ENCODE peak calls at places on chromosomes 6 and 20, in four cellular contexts. One of them, this sample, is unnamed.

GRCh38 chr20:25469558-25469957 is 62.1 kb downstream of the GINS1 start:
- DNase-seq in activated CD4-positive, alpha-beta T cell treated with anti-CD3 and anti-CD28 coated beads, Interleukin-2, amount 50 U/mL, for 4 hours: no peak
- DNase-seq in HFF-Myc: no peak
- DNase-seq in tibial nerve: no peak
- DNase-seq in this sample: no peak

GRCh38 chr6:160360955-160361354 is 12.8 kb downstream of the SLC22A3 start:
- DNase-seq in activated CD4-positive, alpha-beta T cell treated with anti-CD3 and anti-CD28 coated beads, Interleukin-2, amount 50 U/mL, for 4 hours: no peak
- DNase-seq in HFF-Myc: no peak
- DNase-seq in tibial nerve: no peak
- DNase-seq in this sample: no peak

GRCh38 chr6:111843347-111844147 is 29.7 kb downstream of the FYN start:
- DNase-seq in activated CD4-positive, alpha-beta T cell treated with anti-CD3 and anti-CD28 coated beads, Interleukin-2, amount 50 U/mL, for 4 hours: peak; percentile 44
- DNase-seq in HFF-Myc: no peak
- DNase-seq in tibial nerve: no peak
- DNase-seq in this sample: no peak

GRCh38 chr20:41643504-41643938 is 25.3 kb upstream of the CHD6 start:
- DNase-seq in activated CD4-positive, alpha-beta T cell treated with anti-CD3 and anti-CD28 coated beads, Interleukin-2, amount 50 U/mL, for 4 hours: no peak
- DNase-seq in HFF-Myc: no peak
- DNase-seq in tibial nerve: no peak
- DNase-seq in this sample: no peak

GRCh38 chr20:13256606-13257005 is 35.5 kb downstream of the ISM1 start:
- DNase-seq in activated CD4-positive, alpha-beta T cell treated with anti-CD3 and anti-CD28 coated beads, Interleukin-2, amount 50 U/mL, for 4 hours: no peak
- DNase-seq in HFF-Myc: no peak
- DNase-seq in tibial nerve: no peak
- DNase-seq in this sample: no peak

GRCh38 chr20:16902657-16903056 is 154.5 kb downstream of the OTOR start:
- DNase-seq in activated CD4-positive, alpha-beta T cell treated with anti-CD3 and anti-CD28 coated beads, Interleukin-2, amount 50 U/mL, for 4 hours: no peak
- DNase-seq in HFF-Myc: no peak
- DNase-seq in tibial nerve: no peak
- DNase-seq in this sample: no peak

GRCh38 chr20:1968958-1969357 is 24.9 kb downstream of the PDYN start:
- DNase-seq in activated CD4-positive, alpha-beta T cell treated with anti-CD3 and anti-CD28 coated beads, Interleukin-2, amount 50 U/mL, for 4 hours: no peak
- DNase-seq in HFF-Myc: no peak
- DNase-seq in tibial nerve: no peak
- DNase-seq in this sample: no peak

GRCh38 chr20:10476319-10476724 is 41.2 kb downstream of the SLX4IP start:
- DNase-seq in activated CD4-positive, alpha-beta T cell treated with anti-CD3 and anti-CD28 coated beads, Interleukin-2, amount 50 U/mL, for 4 hours: no peak
- DNase-seq in HFF-Myc: no peak
- DNase-seq in tibial nerve: no peak
- DNase-seq in this sample: no peak

GRCh38 chr6:42104095-42104806 is 38.2 kb downstream of the C6orf132 start:
- DNase-seq in activated CD4-positive, alpha-beta T cell treated with anti-CD3 and anti-CD28 coated beads, Interleukin-2, amount 50 U/mL, for 4 hours: peak; percentile 64
- DNase-seq in HFF-Myc: no peak
- DNase-seq in tibial nerve: peak; percentile 57
- DNase-seq in this sample: no peak

GRCh38 chr6:170179925-170180324 is 111.0 kb downstream of the DLL1 start:
- DNase-seq in activated CD4-positive, alpha-beta T cell treated with anti-CD3 and anti-CD28 coated beads, Interleukin-2, amount 50 U/mL, for 4 hours: no peak
- DNase-seq in HFF-Myc: no peak
- DNase-seq in tibial nerve: no peak
- DNase-seq in this sample: no peak

GRCh38 chr6:170344631-170345576 is 38.3 kb downstream of the FAM120B start:
- DNase-seq in activated CD4-positive, alpha-beta T cell treated with anti-CD3 and anti-CD28 coated beads, Interleukin-2, amount 50 U/mL, for 4 hours: no peak
- DNase-seq in HFF-Myc: peak; percentile 32
- DNase-seq in tibial nerve: no peak
- DNase-seq in this sample: peak; percentile 8

GRCh38 chr6:3294921-3295871 is 36.4 kb downstream of the PSMG4 start:
- DNase-seq in activated CD4-positive, alpha-beta T cell treated with anti-CD3 and anti-CD28 coated beads, Interleukin-2, amount 50 U/mL, for 4 hours: no peak
- DNase-seq in HFF-Myc: no peak
- DNase-seq in tibial nerve: peak; percentile 1
- DNase-seq in this sample: no peak

GRCh38 chr6:164826831-164827468 is 482.5 kb downstream of the C6orf118 start:
- DNase-seq in activated CD4-positive, alpha-beta T cell treated with anti-CD3 and anti-CD28 coated beads, Interleukin-2, amount 50 U/mL, for 4 hours: no peak
- DNase-seq in HFF-Myc: no peak
- DNase-seq in tibial nerve: no peak
- DNase-seq in this sample: no peak

GRCh38 chr20:1933465-1933870 is 38.3 kb downstream of the SIRPA start:
- DNase-seq in activated CD4-positive, alpha-beta T cell treated with anti-CD3 and anti-CD28 coated beads, Interleukin-2, amount 50 U/mL, for 4 hours: no peak
- DNase-seq in HFF-Myc: no peak
- DNase-seq in tibial nerve: no peak
- DNase-seq in this sample: no peak

GRCh38 chr6:169782966-169783760 is 31.7 kb downstream of the ERMARD start:
- DNase-seq in activated CD4-positive, alpha-beta T cell treated with anti-CD3 and anti-CD28 coated beads, Interleukin-2, amount 50 U/mL, for 4 hours: no peak
- DNase-seq in HFF-Myc: no peak
- DNase-seq in tibial nerve: no peak
- DNase-seq in this sample: no peak

GRCh38 chr6:45696738-45697137 is 318.9 kb downstream of the CLIC5 start:
- DNase-seq in activated CD4-positive, alpha-beta T cell treated with anti-CD3 and anti-CD28 coated beads, Interleukin-2, amount 50 U/mL, for 4 hours: no peak
- DNase-seq in HFF-Myc: no peak
- DNase-seq in tibial nerve: no peak
- DNase-seq in this sample: no peak

GRCh38 chr6:77624468-77624867 is 28.4 kb upstream of the MEI4 start:
- DNase-seq in activated CD4-positive, alpha-beta T cell treated with anti-CD3 and anti-CD28 coated beads, Interleukin-2, amount 50 U/mL, for 4 hours: no peak
- DNase-seq in HFF-Myc: no peak
- DNase-seq in tibial nerve: no peak
- DNase-seq in this sample: no peak

GRCh38 chr20:58184063-58184462 is 44.4 kb downstream of the ANKRD60 start:
- DNase-seq in activated CD4-positive, alpha-beta T cell treated with anti-CD3 and anti-CD28 coated beads, Interleukin-2, amount 50 U/mL, for 4 hours: no peak
- DNase-seq in HFF-Myc: no peak
- DNase-seq in tibial nerve: no peak
- DNase-seq in this sample: no peak

GRCh38 chr6:133646021-133646682 is 242.8 kb upstream of the TCF21 start:
- DNase-seq in activated CD4-positive, alpha-beta T cell treated with anti-CD3 and anti-CD28 coated beads, Interleukin-2, amount 50 U/mL, for 4 hours: no peak
- DNase-seq in HFF-Myc: peak; percentile 19
- DNase-seq in tibial nerve: no peak
- DNase-seq in this sample: no peak

GRCh38 chr6:161139766-161140553 is 133.9 kb downstream of the AGPAT4 start:
- DNase-seq in activated CD4-positive, alpha-beta T cell treated with anti-CD3 and anti-CD28 coated beads, Interleukin-2, amount 50 U/mL, for 4 hours: no peak
- DNase-seq in HFF-Myc: no peak
- DNase-seq in tibial nerve: no peak
- DNase-seq in this sample: no peak

GRCh38 chr6:80742481-80742880 is 636.0 kb downstream of the BCKDHB start:
- DNase-seq in activated CD4-positive, alpha-beta T cell treated with anti-CD3 and anti-CD28 coated beads, Interleukin-2, amount 50 U/mL, for 4 hours: no peak
- DNase-seq in HFF-Myc: peak; percentile 29
- DNase-seq in tibial nerve: no peak
- DNase-seq in this sample: peak; percentile 28

GRCh38 chr20:5786930-5787826 is 37.0 kb downstream of the SHLD1 start:
- DNase-seq in activated CD4-positive, alpha-beta T cell treated with anti-CD3 and anti-CD28 coated beads, Interleukin-2, amount 50 U/mL, for 4 hours: no peak
- DNase-seq in HFF-Myc: no peak
- DNase-seq in tibial nerve: no peak
- DNase-seq in this sample: no peak

GRCh38 chr6:107009499-107009898 is 18.5 kb upstream of the MTRES1 start:
- DNase-seq in activated CD4-positive, alpha-beta T cell treated with anti-CD3 and anti-CD28 coated beads, Interleukin-2, amount 50 U/mL, for 4 hours: no peak
- DNase-seq in HFF-Myc: no peak
- DNase-seq in tibial nerve: no peak
- DNase-seq in this sample: no peak

GRCh38 chr6:37558158-37558557 is 58.5 kb upstream of the CCDC167 start:
- DNase-seq in activated CD4-positive, alpha-beta T cell treated with anti-CD3 and anti-CD28 coated beads, Interleukin-2, amount 50 U/mL, for 4 hours: no peak
- DNase-seq in HFF-Myc: no peak
- DNase-seq in tibial nerve: no peak
- DNase-seq in this sample: no peak

GRCh38 chr6:36109092-36109491 is 21.2 kb upstream of the MAPK13 start:
- DNase-seq in activated CD4-positive, alpha-beta T cell treated with anti-CD3 and anti-CD28 coated beads, Interleukin-2, amount 50 U/mL, for 4 hours: no peak
- DNase-seq in HFF-Myc: no peak
- DNase-seq in tibial nerve: no peak
- DNase-seq in this sample: no peak

GRCh38 chr20:33732166-33732970 is 572 bp downstream of the ZNF341 start:
- DNase-seq in activated CD4-positive, alpha-beta T cell treated with anti-CD3 and anti-CD28 coated beads, Interleukin-2, amount 50 U/mL, for 4 hours: peak; percentile 74
- DNase-seq in HFF-Myc: no peak
- DNase-seq in tibial nerve: peak; percentile 70
- DNase-seq in this sample: no peak

GRCh38 chr20:51493346-51493791 is 49.1 kb downstream of the NFATC2 start:
- DNase-seq in activated CD4-positive, alpha-beta T cell treated with anti-CD3 and anti-CD28 coated beads, Interleukin-2, amount 50 U/mL, for 4 hours: no peak
- DNase-seq in HFF-Myc: no peak
- DNase-seq in tibial nerve: no peak
- DNase-seq in this sample: no peak

GRCh38 chr6:71038966-71039365 is 82.1 kb upstream of the B3GAT2 start:
- DNase-seq in activated CD4-positive, alpha-beta T cell treated with anti-CD3 and anti-CD28 coated beads, Interleukin-2, amount 50 U/mL, for 4 hours: no peak
- DNase-seq in HFF-Myc: no peak
- DNase-seq in tibial nerve: no peak
- DNase-seq in this sample: no peak

GRCh38 chr20:11332376-11332775 is 585.3 kb upstream of the BTBD3 start:
- DNase-seq in activated CD4-positive, alpha-beta T cell treated with anti-CD3 and anti-CD28 coated beads, Interleukin-2, amount 50 U/mL, for 4 hours: no peak
- DNase-seq in HFF-Myc: no peak
- DNase-seq in tibial nerve: no peak
- DNase-seq in this sample: no peak

GRCh38 chr6:12815884-12816600 is 99.5 kb downstream of the PHACTR1 start:
- DNase-seq in activated CD4-positive, alpha-beta T cell treated with anti-CD3 and anti-CD28 coated beads, Interleukin-2, amount 50 U/mL, for 4 hours: no peak
- DNase-seq in HFF-Myc: no peak
- DNase-seq in tibial nerve: no peak
- DNase-seq in this sample: no peak

GRCh38 chr20:24972341-24972740 is 20.2 kb downstream of the APMAP start:
- DNase-seq in activated CD4-positive, alpha-beta T cell treated with anti-CD3 and anti-CD28 coated beads, Interleukin-2, amount 50 U/mL, for 4 hours: no peak
- DNase-seq in HFF-Myc: no peak
- DNase-seq in tibial nerve: no peak
- DNase-seq in this sample: no peak

GRCh38 chr6:25889877-25890853 is 16.1 kb upstream of the SLC17A3 start:
- DNase-seq in activated CD4-positive, alpha-beta T cell treated with anti-CD3 and anti-CD28 coated beads, Interleukin-2, amount 50 U/mL, for 4 hours: no peak
- DNase-seq in HFF-Myc: peak; percentile 19
- DNase-seq in tibial nerve: no peak
- DNase-seq in this sample: peak; percentile 18

GRCh38 chr20:10793741-10794140 is 119.9 kb upstream of the JAG1 start:
- DNase-seq in activated CD4-positive, alpha-beta T cell treated with anti-CD3 and anti-CD28 coated beads, Interleukin-2, amount 50 U/mL, for 4 hours: no peak
- DNase-seq in HFF-Myc: no peak
- DNase-seq in tibial nerve: no peak
- DNase-seq in this sample: no peak

GRCh38 chr6:166221040-166221439 is 53.4 kb upstream of the TBXT start:
- DNase-seq in activated CD4-positive, alpha-beta T cell treated with anti-CD3 and anti-CD28 coated beads, Interleukin-2, amount 50 U/mL, for 4 hours: peak; percentile 12
- DNase-seq in HFF-Myc: no peak
- DNase-seq in tibial nerve: no peak
- DNase-seq in this sample: no peak

GRCh38 chr6:165988757-165989456 is 178.7 kb downstream of the TBXT start:
- DNase-seq in activated CD4-positive, alpha-beta T cell treated with anti-CD3 and anti-CD28 coated beads, Interleukin-2, amount 50 U/mL, for 4 hours: no peak
- DNase-seq in HFF-Myc: no peak
- DNase-seq in tibial nerve: no peak
- DNase-seq in this sample: no peak

GRCh38 chr6:79498842-79499241 is 38.4 kb downstream of the LCA5 start:
- DNase-seq in activated CD4-positive, alpha-beta T cell treated with anti-CD3 and anti-CD28 coated beads, Interleukin-2, amount 50 U/mL, for 4 hours: no peak
- DNase-seq in HFF-Myc: no peak
- DNase-seq in tibial nerve: no peak
- DNase-seq in this sample: no peak